ENCODE peak calls at places on chromosomes 6 and 20, in five cellular contexts. One of them, this sample, is unnamed.

GRCh38 chr6:108119212-108120141 is 44.9 kb upstream of the OSTM1 start:
- DNase-seq in colonic mucosa: no peak
- DNase-seq in esophagus muscularis mucosa: no peak
- DNase-seq in WTC11: peak
- DNase-seq in AG04450: no peak
- DNase-seq in this sample: no peak

GRCh38 chr6:125154184-125155135 is 887 bp downstream of the TPD52L1 start:
- DNase-seq in AG04450: no peak
- DNase-seq in WTC11: peak
- DNase-seq in esophagus muscularis mucosa: no peak
- DNase-seq in colonic mucosa: peak
- DNase-seq in this sample: no peak

GRCh38 chr6:16483315-16483875 is 245.0 kb downstream of the GMPR start:
- DNase-seq in colonic mucosa: no peak
- DNase-seq in esophagus muscularis mucosa: no peak
- DNase-seq in AG04450: no peak
- DNase-seq in WTC11: no peak
- DNase-seq in this sample: no peak

GRCh38 chr6:5126214-5126613 is 41.1 kb downstream of the PPP1R3G start:
- DNase-seq in esophagus muscularis mucosa: no peak
- DNase-seq in colonic mucosa: no peak
- DNase-seq in AG04450: peak
- DNase-seq in WTC11: no peak
- DNase-seq in this sample: no peak

GRCh38 chr20:62156592-62157386 is 13.2 kb downstream of the SS18L1 start:
- DNase-seq in AG04450: no peak
- DNase-seq in WTC11: peak
- DNase-seq in esophagus muscularis mucosa: no peak
- DNase-seq in colonic mucosa: peak
- DNase-seq in this sample: no peak

GRCh38 chr6:114524081-114524480 is 181.3 kb upstream of the HS3ST5 start:
- DNase-seq in colonic mucosa: no peak
- DNase-seq in AG04450: no peak
- DNase-seq in esophagus muscularis mucosa: no peak
- DNase-seq in WTC11: no peak
- DNase-seq in this sample: no peak

GRCh38 chr6:156866181-156866862 is 89.1 kb downstream of the ARID1B start:
- DNase-seq in esophagus muscularis mucosa: no peak
- DNase-seq in AG04450: no peak
- DNase-seq in WTC11: no peak
- DNase-seq in colonic mucosa: no peak
- DNase-seq in this sample: no peak

GRCh38 chr6:31607317-31607716 is 7.7 kb upstream of the AIF1 start:
- DNase-seq in colonic mucosa: no peak
- DNase-seq in esophagus muscularis mucosa: no peak
- DNase-seq in AG04450: no peak
- DNase-seq in WTC11: no peak
- DNase-seq in this sample: no peak

GRCh38 chr6:15384901-15385300 is 139.0 kb downstream of the JARID2 start:
- DNase-seq in AG04450: no peak
- DNase-seq in esophagus muscularis mucosa: no peak
- DNase-seq in WTC11: no peak
- DNase-seq in colonic mucosa: no peak
- DNase-seq in this sample: no peak

GRCh38 chr6:6557871-6558270 is 30.6 kb upstream of the LY86 start:
- DNase-seq in esophagus muscularis mucosa: no peak
- DNase-seq in colonic mucosa: no peak
- DNase-seq in WTC11: no peak
- DNase-seq in AG04450: no peak
- DNase-seq in this sample: no peak

GRCh38 chr20:8187740-8188139 is 55.7 kb downstream of the PLCB1 start:
- DNase-seq in AG04450: no peak
- DNase-seq in colonic mucosa: no peak
- DNase-seq in WTC11: no peak
- DNase-seq in esophagus muscularis mucosa: no peak
- DNase-seq in this sample: no peak

GRCh38 chr6:57162516-57162915 is 9.6 kb upstream of the BAG2 start:
- DNase-seq in colonic mucosa: no peak
- DNase-seq in WTC11: no peak
- DNase-seq in esophagus muscularis mucosa: no peak
- DNase-seq in AG04450: no peak
- DNase-seq in this sample: no peak

GRCh38 chr6:75204959-75205775 is 686 bp downstream of the COL12A1 start:
- DNase-seq in esophagus muscularis mucosa: no peak
- DNase-seq in colonic mucosa: no peak
- DNase-seq in WTC11: peak
- DNase-seq in AG04450: peak
- DNase-seq in this sample: no peak

GRCh38 chr6:164359441-164359840 is 944.9 kb downstream of the QKI start:
- DNase-seq in WTC11: no peak
- DNase-seq in AG04450: no peak
- DNase-seq in esophagus muscularis mucosa: no peak
- DNase-seq in colonic mucosa: no peak
- DNase-seq in this sample: no peak
- TF ChIP-seq CTCF in WTC11: no peak
- TF ChIP-seq CTCF in AG04450: no peak
- TF ChIP-seq CTCF in esophagus muscularis mucosa: no peak
- TF ChIP-seq CTCF in colonic mucosa: no peak
- TF ChIP-seq CTCF in this sample: no peak

GRCh38 chr20:35444226-35444625 is 6.2 kb upstream of the GDF5 start:
- DNase-seq in AG04450: no peak
- DNase-seq in esophagus muscularis mucosa: no peak
- DNase-seq in colonic mucosa: no peak
- DNase-seq in WTC11: no peak
- DNase-seq in this sample: no peak

GRCh38 chr20:35451295-35451694 is 4.1 kb upstream of the CEP250 start:
- DNase-seq in colonic mucosa: peak
- DNase-seq in WTC11: no peak
- DNase-seq in AG04450: no peak
- DNase-seq in esophagus muscularis mucosa: no peak
- DNase-seq in this sample: no peak

GRCh38 chr20:35446356-35447078 is 8.5 kb upstream of the GDF5 start:
- DNase-seq in esophagus muscularis mucosa: no peak
- DNase-seq in colonic mucosa: no peak
- DNase-seq in WTC11: no peak
- DNase-seq in AG04450: no peak
- DNase-seq in this sample: no peak

GRCh38 chr20:35447082-35447789 is 8.2 kb upstream of the CEP250 start:
- DNase-seq in esophagus muscularis mucosa: peak
- DNase-seq in AG04450: no peak
- DNase-seq in colonic mucosa: peak
- DNase-seq in WTC11: peak
- DNase-seq in this sample: peak

DNA sequence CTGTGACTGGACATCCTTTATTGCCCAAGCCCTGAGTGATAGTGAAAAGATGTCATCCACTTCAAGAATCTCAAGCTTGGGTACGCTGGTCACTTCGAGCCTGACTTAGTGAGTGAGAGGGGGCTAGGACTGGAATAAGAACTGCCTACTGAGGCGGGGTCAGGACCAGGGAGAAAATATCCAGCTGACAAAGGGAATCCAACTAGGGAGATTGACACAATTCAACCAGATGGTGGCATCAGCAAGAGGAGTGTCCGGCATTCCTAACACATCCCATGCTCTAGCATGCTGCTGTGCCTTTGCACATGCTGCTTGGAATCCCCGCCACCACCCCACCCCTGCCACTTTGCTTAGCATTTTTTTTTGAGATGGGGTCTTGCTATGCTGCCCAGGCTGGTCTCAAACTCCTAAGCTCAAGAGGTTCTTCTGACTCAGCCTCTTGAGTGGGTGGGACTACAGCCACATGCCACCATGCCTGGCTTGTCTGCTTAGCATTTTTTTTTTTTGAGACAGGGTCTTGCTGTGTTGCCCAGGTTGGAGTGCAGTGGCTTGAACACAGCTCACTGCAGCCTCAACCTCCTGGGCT is 6.5 kb upstream of the CEP250 start:
- DNase-seq in colonic mucosa: no peak
- DNase-seq in WTC11: no peak
- DNase-seq in AG04450: no peak
- DNase-seq in esophagus muscularis mucosa: no peak
- DNase-seq in this sample: no peak
- TF ChIP-seq CTCF in colonic mucosa: no peak
- TF ChIP-seq CTCF in WTC11: no peak
- TF ChIP-seq CTCF in AG04450: no peak
- TF ChIP-seq CTCF in esophagus muscularis mucosa: no peak
- TF ChIP-seq CTCF in this sample: no peak

DNA sequence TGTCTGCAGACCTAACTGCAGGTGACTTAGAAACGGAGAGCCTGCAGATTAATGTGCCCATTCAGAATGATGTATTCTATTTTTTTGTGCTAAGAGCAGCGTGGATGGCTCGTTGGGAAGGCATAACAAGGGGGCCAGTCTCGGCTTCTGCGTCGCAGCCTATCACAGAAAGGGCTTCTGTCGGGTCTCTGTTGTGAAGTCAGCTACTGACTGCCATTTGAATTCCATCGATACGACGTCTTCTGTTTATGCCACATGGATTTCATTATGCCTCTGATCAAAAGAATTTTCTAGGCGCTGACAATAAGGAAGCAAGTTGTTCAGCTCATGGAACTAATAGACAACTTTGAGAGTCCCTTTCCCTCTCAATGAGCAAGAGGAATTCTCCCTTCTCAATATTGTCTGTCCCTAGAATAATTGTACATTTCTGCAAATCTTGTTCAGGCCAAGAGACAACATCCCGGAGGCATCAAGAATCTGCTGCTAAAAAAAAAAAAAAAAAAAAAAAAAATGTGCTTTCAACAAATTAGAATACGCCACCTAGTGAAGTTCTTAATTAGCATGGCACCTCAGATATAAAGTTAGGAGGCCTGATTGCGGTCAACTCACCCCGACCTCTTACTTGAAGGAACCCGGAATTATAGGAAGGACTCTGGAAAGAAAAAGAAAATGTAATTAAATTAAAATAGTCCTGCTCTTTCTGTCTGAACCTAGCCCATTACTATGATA is 223.9 kb downstream of the TSHZ2 start:
- DNase-seq in AG04450: no peak
- DNase-seq in esophagus muscularis mucosa: no peak
- DNase-seq in WTC11: no peak
- DNase-seq in colonic mucosa: no peak
- DNase-seq in this sample: no peak
- TF ChIP-seq CTCF in AG04450: no peak
- TF ChIP-seq CTCF in esophagus muscularis mucosa: no peak
- TF ChIP-seq CTCF in WTC11: no peak
- TF ChIP-seq CTCF in colonic mucosa: no peak
- TF ChIP-seq CTCF in this sample: no peak

GRCh38 chr6:132780770-132781371 is 17.6 kb downstream of the SLC18B1 start:
- DNase-seq in AG04450: no peak
- DNase-seq in esophagus muscularis mucosa: no peak
- DNase-seq in WTC11: no peak
- DNase-seq in colonic mucosa: no peak
- DNase-seq in this sample: no peak
- TF ChIP-seq CTCF in AG04450: peak
- TF ChIP-seq CTCF in esophagus muscularis mucosa: peak
- TF ChIP-seq CTCF in WTC11: no peak
- TF ChIP-seq CTCF in colonic mucosa: no peak
- TF ChIP-seq CTCF in this sample: peak

GRCh38 chr6:100176321-100176950 is 182.4 kb upstream of the MCHR2 start:
- DNase-seq in esophagus muscularis mucosa: no peak
- DNase-seq in colonic mucosa: no peak
- DNase-seq in AG04450: peak
- DNase-seq in WTC11: no peak
- DNase-seq in this sample: no peak
- TF ChIP-seq CTCF in esophagus muscularis mucosa: no peak
- TF ChIP-seq CTCF in colonic mucosa: no peak
- TF ChIP-seq CTCF in AG04450: peak
- TF ChIP-seq CTCF in WTC11: no peak
- TF ChIP-seq CTCF in this sample: peak

GRCh38 chr6:20652276-20652675 is 118.0 kb downstream of the CDKAL1 start:
- DNase-seq in AG04450: no peak
- DNase-seq in esophagus muscularis mucosa: no peak
- DNase-seq in WTC11: no peak
- DNase-seq in colonic mucosa: no peak
- DNase-seq in this sample: no peak

GRCh38 chr6:20655317-20655716 is 121.1 kb downstream of the CDKAL1 start:
- DNase-seq in AG04450: no peak
- DNase-seq in WTC11: no peak
- DNase-seq in colonic mucosa: no peak
- DNase-seq in esophagus muscularis mucosa: no peak
- DNase-seq in this sample: no peak

GRCh38 chr6:20657274-20657800 is 123.1 kb downstream of the CDKAL1 start:
- DNase-seq in colonic mucosa: no peak
- DNase-seq in AG04450: no peak
- DNase-seq in WTC11: no peak
- DNase-seq in esophagus muscularis mucosa: no peak
- DNase-seq in this sample: no peak

GRCh38 chr6:20658053-20658452 is 123.8 kb downstream of the CDKAL1 start:
- DNase-seq in WTC11: no peak
- DNase-seq in colonic mucosa: no peak
- DNase-seq in esophagus muscularis mucosa: no peak
- DNase-seq in AG04450: no peak
- DNase-seq in this sample: no peak

DNA sequence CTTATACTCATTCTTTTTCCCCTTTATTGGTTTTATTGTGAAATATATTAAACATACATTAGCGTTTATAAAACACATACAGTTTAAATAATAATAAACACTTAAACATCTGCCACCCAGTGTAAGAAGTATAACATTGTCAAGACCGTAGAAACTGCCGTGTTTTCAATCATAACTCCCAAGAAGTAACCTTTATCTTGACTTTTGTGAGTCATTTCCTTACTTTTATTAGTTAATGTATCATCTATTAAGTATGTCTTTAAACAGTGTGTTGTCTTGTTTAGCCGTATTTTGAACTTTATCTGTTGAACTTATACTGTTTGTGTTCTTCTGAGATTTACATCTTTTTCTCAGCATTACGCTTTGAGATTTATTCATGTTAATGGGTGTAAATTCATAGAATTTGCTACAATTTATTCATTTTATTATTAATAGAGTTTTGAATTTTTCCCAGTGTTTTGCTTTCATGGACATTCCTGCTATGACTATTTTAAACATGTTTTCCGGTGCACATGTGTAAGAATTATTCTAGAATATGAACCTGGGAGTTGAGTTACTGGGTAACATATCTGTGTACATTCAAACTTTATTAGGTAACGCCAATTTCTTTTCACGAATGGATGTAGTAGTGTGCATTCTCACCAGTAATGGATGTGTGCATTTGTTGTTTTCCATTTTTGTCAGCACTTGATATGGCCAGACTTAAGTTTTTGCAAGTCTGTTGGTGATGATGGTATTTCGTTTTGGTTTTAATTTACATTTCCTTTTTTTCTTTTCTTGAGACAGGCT is 118.6 kb downstream of the CDKAL1 start:
- DNase-seq in AG04450: no peak
- DNase-seq in esophagus muscularis mucosa: no peak
- DNase-seq in colonic mucosa: no peak
- DNase-seq in WTC11: no peak
- DNase-seq in this sample: no peak
- TF ChIP-seq CTCF in AG04450: no peak
- TF ChIP-seq CTCF in esophagus muscularis mucosa: no peak
- TF ChIP-seq CTCF in colonic mucosa: no peak
- TF ChIP-seq CTCF in WTC11: no peak
- TF ChIP-seq CTCF in this sample: no peak

This sample was measured in osteocyte.